ENCODE peak calls at places on chromosomes 5 and 9, in seven cellular contexts. N is H9, Q is IMR-90, V is neuronal stem cell, S is H1, E is trophoblast cell, G is mesenchymal stem cell. T is an unnamed sample.
A peak's percentile ranks its signal among the peaks of the same experiment; 100 is the strongest.

GRCh38 chr9:126327016-126327749 is 554 bp downstream of the MVB12B start:
- DNase-seq in N (peak; percentile 48), Q (no peak), V (no peak), S (no peak), E (no peak), G (no peak), T (peak; percentile 10)

GRCh38 chr9:107465467-107466451 is 23.8 kb downstream of the KLF4 start:
- DNase-seq in N (peak; percentile 74), Q (peak; percentile 33), V (peak; percentile 51), S (no peak), E (peak; percentile 82), G (peak; percentile 71), T (peak; percentile 51)

GRCh38 chr9:89154651-89155336 is 23.8 kb downstream of the SHC3 start:
- DNase-seq in N (no peak), Q (peak; percentile 96), V (no peak), S (no peak), E (peak; percentile 33), G (peak; percentile 83), T (no peak)

GRCh38 chr5:57175586-57175985 is 1.7 kb downstream of the GPBP1 start:
- DNase-seq in N (no peak), Q (no peak), V (no peak), S (no peak), E (no peak), G (peak; percentile 34), T (no peak)

GRCh38 chr9:136673970-136674785 is 11.5 kb downstream of the EGFL7 start:
- DNase-seq in N (no peak), Q (no peak), V (no peak), S (no peak), E (no peak), G (no peak), T (no peak)

GRCh38 chr9:120910643-120911042 is 16.0 kb downstream of the TRAF1 start:
- DNase-seq in N (no peak), Q (no peak), V (no peak), S (no peak), E (no peak), G (no peak), T (no peak)

GRCh38 chr5:26700759-26701384 is 337.5 kb downstream of the CDH9 start:
- DNase-seq in N (peak; percentile 28), Q (no peak), V (peak; percentile 44), S (no peak), E (peak; percentile 24), G (peak; percentile 50), T (peak; percentile 60)

GRCh38 chr5:125668904-125669303 is 754.3 kb upstream of the GRAMD2B start:
- DNase-seq in N (peak; percentile 32), Q (no peak), V (no peak), S (peak; percentile 31), E (no peak), G (no peak), T (peak; percentile 99)

GRCh38 chr5:79692586-79692985 is 3.0 kb downstream of the CMYA5 start:
- DNase-seq in N (no peak), Q (no peak), V (no peak), S (no peak), E (no peak), G (no peak), T (no peak)

GRCh38 chr5:102536323-102536928 is 37.6 kb upstream of the SLCO6A1 start:
- DNase-seq in N (no peak), Q (peak; percentile 22), V (no peak), S (no peak), E (peak; percentile 28), G (peak; percentile 11), T (no peak)

GRCh38 chr5:102537011-102537410 is 38.2 kb upstream of the SLCO6A1 start:
- DNase-seq in N (no peak), Q (no peak), V (no peak), S (no peak), E (no peak), G (no peak), T (peak; percentile 25)

GRCh38 chr5:102540251-102540812 is 41.5 kb upstream of the SLCO6A1 start:
- DNase-seq in N (no peak), Q (no peak), V (no peak), S (no peak), E (peak; percentile 14), G (no peak), T (no peak)

GRCh38 chr5:102542064-102542463 is 43.3 kb upstream of the SLCO6A1 start:
- DNase-seq in N (no peak), Q (no peak), V (no peak), S (no peak), E (no peak), G (no peak), T (no peak)

GRCh38 chr5:102539598-102539997 is 40.8 kb upstream of the SLCO6A1 start:
- DNase-seq in N (no peak), Q (no peak), V (no peak), S (no peak), E (no peak), G (no peak), T (no peak)
- H3K18ac ChIP-seq in N (no peak overlapping the region), Q (no peak overlapping the region), V (no peak overlapping the region), S (no peak overlapping the region), E (no peak overlapping the region), G (no peak overlapping the region), T (no peak overlapping the region)

GRCh38 chr5:170444181-170444580 is 55.0 kb upstream of the KCNMB1 start:
- DNase-seq in N (no peak), Q (no peak), V (no peak), S (no peak), E (no peak), G (no peak), T (peak; percentile 21)
- H3K4me2 ChIP-seq in N (no peak overlapping the region), Q (no peak overlapping the region), V (no peak overlapping the region), S (no peak overlapping the region), E (no peak overlapping the region), G (no peak overlapping the region), T (no peak overlapping the region)

DNA sequence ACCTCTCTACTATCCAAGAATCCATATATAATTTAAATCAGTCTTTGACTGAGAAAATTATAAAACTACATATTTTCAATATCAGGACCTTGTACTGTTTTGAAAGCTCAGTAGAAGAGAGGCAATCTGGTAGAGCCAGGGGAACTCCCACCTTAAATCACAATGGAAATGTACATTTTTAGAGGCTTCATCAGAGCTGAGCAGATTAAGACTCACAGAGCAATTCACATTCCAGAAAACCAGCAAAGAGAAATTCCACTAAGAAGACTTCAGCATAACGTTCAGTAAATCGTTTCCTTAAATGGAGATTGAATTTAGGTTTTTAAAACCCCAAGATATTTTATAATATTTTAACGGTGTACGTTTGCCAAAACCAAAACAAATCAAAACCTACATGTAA is 227.8 kb upstream of the TRPM3 start:
- DNase-seq in N (no peak), Q (peak; percentile 49), V (no peak), S (no peak), E (peak; percentile 64), G (peak; percentile 3), T (no peak)
- H3K18ac ChIP-seq in N (no peak overlapping the region), Q (no peak overlapping the region), V (no peak overlapping the region), S (no peak overlapping the region), E (no peak overlapping the region), G (no peak overlapping the region), T (no peak overlapping the region)

DNA sequence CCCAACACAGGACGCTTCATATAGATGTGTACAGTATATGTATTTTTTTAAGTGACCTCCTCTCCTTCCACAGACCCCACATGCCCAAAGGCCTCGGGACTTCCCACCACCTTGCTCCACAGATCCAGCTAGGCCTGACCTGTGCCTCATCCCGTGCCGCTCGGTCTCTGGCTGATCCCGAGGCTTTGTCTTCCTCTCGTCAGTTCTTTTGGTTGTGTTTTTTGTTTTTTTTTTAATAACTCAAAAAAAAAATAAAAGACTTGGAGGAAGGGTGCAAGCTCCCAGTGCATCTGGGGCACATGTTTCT is 12.7 kb downstream of the CD74 start:
- DNase-seq in N (no peak), Q (no peak), V (no peak), S (no peak), E (no peak), G (no peak), T (no peak)
- H3K4me2 ChIP-seq in N (no peak overlapping the region), Q (no peak overlapping the region), V (no peak overlapping the region), S (no peak overlapping the region), E (no peak overlapping the region), G (no peak overlapping the region), T (no peak overlapping the region)

T was measured in mesendoderm.